ENCODE peak calls at places on chromosomes 1 and 21, in seven cellular contexts. F is B cell, H is omental fat pad, Z is upper lobe of right lung, L is GM13977, B is adrenal gland, K is left ventricle myocardium inferior. V is an unnamed sample.

GRCh38 chr1:227855687-227856086 is 40.2 kb downstream of the PRSS38 start:
- DNase-seq in F (no peak), H (no peak), Z (no peak), L (no peak), B (no peak), K (no peak), V (no peak)

GRCh38 chr1:163346326-163346870 is 24.6 kb downstream of the NUF2 start:
- DNase-seq in F (no peak), H (no peak), Z (no peak), L (no peak), B (no peak), K (no peak), V (no peak)

GRCh38 chr1:58929667-58930325 is 145.9 kb upstream of the JUN start:
- DNase-seq in F (no peak), H (no peak), Z (no peak), L (no peak), B (no peak), K (no peak), V (no peak)

GRCh38 chr1:230632273-230632873 is 9.9 kb upstream of the COG2 start:
- DNase-seq in F (no peak), H (no peak), Z (no peak), L (peak), B (peak), K (no peak), V (no peak)

GRCh38 chr1:79848316-79848715 is 841.8 kb upstream of the ADGRL4 start:
- DNase-seq in F (no peak), H (no peak), Z (no peak), L (no peak), B (no peak), K (no peak), V (no peak)

GRCh38 chr1:19405761-19406481 is 79.4 kb downstream of the CAPZB start:
- DNase-seq in F (no peak), H (no peak), Z (no peak), L (no peak), B (no peak), K (no peak), V (no peak)

GRCh38 chr1:160377585-160378206 is 10.8 kb downstream of the NHLH1 start:
- DNase-seq in F (no peak), H (no peak), Z (no peak), L (no peak), B (no peak), K (no peak), V (no peak)

GRCh38 chr1:90616395-90616794 is 100.7 kb downstream of the BARHL2 start:
- DNase-seq in F (no peak), H (no peak), Z (no peak), L (peak), B (no peak), K (no peak), V (no peak)

GRCh38 chr1:192263436-192263835 is 53.4 kb upstream of the RGS21 start:
- DNase-seq in F (no peak), H (no peak), Z (no peak), L (no peak), B (no peak), K (no peak), V (no peak)

GRCh38 chr1:42380617-42381423 is at the start of gene RIMKLA:
- DNase-seq in F (peak), H (no peak), Z (peak), L (peak), B (peak), K (peak), V (peak)

GRCh38 chr1:32725595-32725942 is 23.0 kb upstream of the SYNC start:
- DNase-seq in F (no peak), H (no peak), Z (no peak), L (no peak), B (no peak), K (no peak), V (no peak)
- TF ChIP-seq CTCF in F (no peak), H (no peak), Z (no peak), L (no peak), B (no peak), K (no peak), V (no peak)

DNA sequence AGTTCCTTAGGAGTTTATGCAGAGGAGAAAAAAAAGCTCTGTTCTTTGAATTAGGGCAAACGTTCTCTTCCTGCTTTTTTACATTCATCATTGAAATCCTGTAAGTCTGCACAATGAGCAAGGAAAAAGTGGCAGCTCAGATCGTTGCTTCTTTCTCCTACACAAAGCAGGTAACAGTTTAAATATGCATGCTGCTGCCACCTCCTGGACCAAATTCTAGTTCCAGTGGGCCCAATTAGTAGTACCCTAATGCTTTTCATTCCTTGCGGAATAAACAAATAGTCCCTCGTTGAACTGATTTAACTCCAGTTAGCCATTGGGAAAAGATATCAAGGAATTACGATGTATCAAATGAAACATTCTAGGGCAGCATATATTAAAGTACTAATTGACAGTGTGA is 20.1 kb downstream of the YTHDF2 start:
- DNase-seq in F (no peak), H (no peak), Z (no peak), L (no peak), B (no peak), K (no peak), V (no peak)
- TF ChIP-seq CTCF in F (peak), H (no peak), Z (peak), L (peak), B (peak), K (peak), V (no peak)

DNA sequence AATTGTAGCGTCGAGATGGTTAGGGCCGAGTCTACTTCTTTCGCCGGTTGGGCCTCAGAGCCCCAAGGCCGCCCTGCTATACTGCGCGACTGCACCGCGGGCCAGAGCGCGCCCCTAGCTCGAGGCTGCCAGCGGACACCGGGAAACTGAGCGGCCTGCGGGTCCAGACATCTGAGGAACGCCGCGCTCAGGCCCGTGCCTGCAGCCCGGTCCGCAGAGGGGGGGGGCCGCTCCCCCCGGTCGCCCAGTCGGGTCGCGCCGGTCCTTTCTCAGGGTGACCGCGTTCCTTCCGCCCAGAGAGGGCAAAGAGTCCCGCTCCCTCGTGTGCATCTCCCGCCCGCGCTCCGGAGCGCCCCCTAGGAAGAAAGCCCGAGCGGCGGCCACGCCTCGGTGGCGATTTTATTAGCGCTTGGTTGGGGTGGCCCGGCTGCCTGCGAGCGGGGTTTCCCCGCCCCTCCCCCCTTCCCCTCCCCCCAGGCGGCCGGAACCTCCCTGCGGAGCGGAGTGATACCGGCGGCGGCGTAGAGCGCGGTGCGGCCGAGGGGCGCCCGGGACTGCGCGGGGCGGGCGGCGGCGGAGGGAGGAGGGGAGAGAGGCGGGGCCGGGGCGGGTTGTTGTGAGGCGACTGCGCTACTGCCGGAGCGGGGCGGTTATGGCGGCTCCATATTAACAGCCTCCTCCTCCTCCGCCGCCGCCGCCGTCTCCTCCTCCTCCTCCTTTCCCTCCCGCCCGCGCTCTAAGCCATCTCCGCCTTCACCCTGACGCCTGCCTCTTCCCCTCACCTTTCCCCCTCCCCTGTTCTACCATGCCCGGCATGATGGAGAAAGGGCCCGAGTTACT is at the start of gene RCOR3:
- DNase-seq in F (peak), H (peak), Z (peak), L (peak), B (peak), K (peak), V (peak)
- TF ChIP-seq CTCF in F (peak), H (no peak), Z (peak), L (peak), B (peak), K (peak), V (peak)

GRCh38 chr1:207181838-207182237 is 77.8 kb downstream of the C4BPA start:
- DNase-seq in F (peak), H (no peak), Z (no peak), L (no peak), B (no peak), K (no peak), V (no peak)
- TF ChIP-seq CTCF in F (peak), H (no peak), Z (no peak), L (peak), B (peak), K (peak), V (no peak)

DNA sequence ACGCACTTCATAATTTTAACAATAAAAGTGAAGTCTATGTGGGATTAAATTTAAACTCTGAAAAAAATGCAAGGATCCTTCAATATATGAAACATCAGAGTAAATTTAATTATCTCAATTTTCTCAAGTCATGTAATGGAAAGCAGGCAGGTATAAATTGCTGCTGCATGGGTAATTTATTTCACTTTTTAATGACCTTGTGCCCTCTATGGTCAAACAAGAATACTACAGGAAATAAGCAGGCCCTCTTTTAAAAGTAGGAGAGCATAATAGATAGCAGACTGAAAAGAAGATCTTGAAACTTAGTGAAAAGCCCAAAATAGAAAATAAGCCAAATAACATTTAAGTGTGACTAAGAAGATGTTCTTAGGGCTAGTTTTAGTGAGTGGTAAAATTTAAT is 22.9 kb downstream of the BCAS2 start:
- DNase-seq in F (peak), H (no peak), Z (no peak), L (peak), B (no peak), K (no peak), V (peak)
- TF ChIP-seq CTCF in F (peak), H (no peak), Z (peak), L (peak), B (peak), K (peak), V (peak)

DNA sequence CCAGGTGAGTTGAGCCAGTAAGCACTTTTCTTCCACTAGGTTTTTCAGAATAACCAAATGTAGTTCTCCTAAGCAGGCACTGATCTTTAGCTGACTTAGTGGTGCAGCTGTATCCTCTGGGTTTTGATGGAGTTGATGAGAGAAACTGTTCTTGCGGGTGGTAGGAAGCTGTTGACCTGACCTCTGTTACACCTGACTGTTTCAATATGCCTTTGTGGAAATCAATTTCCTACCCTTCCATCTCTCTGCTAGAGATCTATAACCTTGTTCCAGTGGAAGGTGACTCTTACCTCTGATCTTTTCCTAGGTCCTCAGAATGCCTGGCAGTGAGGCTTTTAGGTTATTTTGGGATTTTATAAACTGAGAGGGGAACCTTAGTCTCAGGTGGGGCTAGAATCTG is 51.6 kb upstream of the MACF1 start:
- DNase-seq in F (no peak), H (no peak), Z (no peak), L (no peak), B (no peak), K (no peak), V (no peak)
- TF ChIP-seq CTCF in F (no peak), H (no peak), Z (no peak), L (no peak), B (no peak), K (no peak), V (no peak)

GRCh38 chr1:18005238-18005637 is 102.4 kb upstream of the IGSF21 start:
- DNase-seq in F (no peak), H (no peak), Z (no peak), L (no peak), B (peak), K (no peak), V (no peak)
- TF ChIP-seq CTCF in F (no peak), H (no peak), Z (no peak), L (no peak), B (no peak), K (no peak), V (no peak)

DNA sequence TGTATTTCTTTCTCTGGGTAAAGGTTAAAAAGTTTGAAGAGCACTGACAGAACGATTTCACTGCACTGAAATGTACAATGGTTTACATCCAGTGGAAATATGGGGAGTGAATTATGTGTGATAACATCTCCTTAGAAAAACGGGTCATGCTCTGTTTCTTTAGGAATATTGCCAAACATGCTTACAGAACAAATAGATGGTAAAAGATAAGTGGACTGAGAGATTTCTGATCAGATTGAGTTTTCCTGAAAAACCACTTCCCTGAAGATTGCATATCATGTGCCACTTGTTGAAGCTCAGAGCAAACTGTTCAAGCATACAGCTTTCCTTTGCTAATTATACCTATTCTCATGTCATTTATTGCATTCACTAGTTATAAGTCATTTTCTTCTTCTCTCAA is 29.9 kb upstream of the DISP1 start:
- DNase-seq in F (no peak), H (no peak), Z (no peak), L (no peak), B (no peak), K (no peak), V (no peak)
- TF ChIP-seq CTCF in F (no peak), H (no peak), Z (no peak), L (no peak), B (no peak), K (no peak), V (no peak)

GRCh38 chr21:27112186-27112585 is 145.3 kb upstream of the ADAMTS5 start:
- DNase-seq in F (no peak), H (no peak), Z (no peak), L (no peak), B (no peak), K (no peak), V (no peak)
- TF ChIP-seq CTCF in F (no peak), H (no peak), Z (no peak), L (no peak), B (no peak), K (no peak), V (no peak)

DNA sequence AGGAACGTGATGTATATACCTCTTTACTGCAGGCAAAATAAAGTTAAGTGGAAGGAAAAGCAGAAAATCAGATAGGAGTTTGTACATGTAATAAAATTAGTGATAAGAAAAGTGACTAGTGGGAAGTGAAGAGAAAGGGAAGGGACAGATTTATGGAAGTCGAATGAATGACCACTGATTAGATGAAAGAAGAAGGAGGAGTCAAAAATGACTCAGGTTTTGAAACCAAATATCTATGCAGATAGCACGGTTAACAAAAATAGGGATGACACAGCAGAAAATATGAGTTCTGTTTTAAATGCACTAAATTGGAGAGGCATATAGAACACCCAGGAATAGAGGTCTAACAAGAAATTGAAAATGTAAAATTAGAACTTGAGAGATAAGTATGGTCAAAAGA is 128.0 kb downstream of the HMCN1 start:
- DNase-seq in F (no peak), H (no peak), Z (no peak), L (no peak), B (no peak), K (no peak), V (no peak)
- TF ChIP-seq CTCF in F (no peak), H (no peak), Z (no peak), L (no peak), B (no peak), K (no peak), V (no peak)

V was measured in GM20000.